ENCODE peak calls at places on chromosomes 2 and 18, in ten cellular contexts. V, N, O, W, X, C, H, U, A and S are unnamed samples.
A peak's percentile ranks its signal among the peaks of the same experiment; 100 is the strongest.

GRCh38 chr18:45682181-45682580 is 41.8 kb upstream of the SLC14A1 start:
- DNase-seq in V (no peak), N (no peak), O (no peak), W (no peak), X (no peak), C (no peak), H (no peak), U (no peak), A (no peak), S (no peak)

GRCh38 chr2:42562474-42563144 is 5.8 kb upstream of the MTA3 start:
- DNase-seq in V (peak; percentile 72), N (no peak), O (no peak), W (no peak), X (peak; percentile 89), C (no peak), H (no peak), U (no peak), A (no peak), S (no peak)

GRCh38 chr2:132542953-132543569 is 126.5 kb downstream of the GPR39 start:
- DNase-seq in V (no peak), N (peak; percentile 23), O (no peak), W (no peak), X (no peak), C (no peak), H (no peak), U (peak; percentile 16), A (no peak), S (peak; percentile 55)

GRCh38 chr2:102010767-102011351 is 19.1 kb downstream of the IL1R2 start:
- DNase-seq in V (no peak), N (no peak), O (no peak), W (no peak), X (no peak), C (no peak), H (no peak), U (no peak), A (no peak), S (no peak)

GRCh38 chr2:72803626-72804320 is 22.1 kb downstream of the EXOC6B start:
- DNase-seq in V (no peak), N (no peak), O (no peak), W (no peak), X (no peak), C (no peak), H (no peak), U (no peak), A (no peak), S (no peak)

GRCh38 chr2:135843671-135844070 is 6.7 kb upstream of the LCT start:
- DNase-seq in V (no peak), N (no peak), O (no peak), W (no peak), X (no peak), C (no peak), H (no peak), U (no peak), A (no peak), S (no peak)

GRCh38 chr2:171855401-171855800 is 38.6 kb downstream of the SLC25A12 start:
- DNase-seq in V (no peak), N (no peak), O (no peak), W (no peak), X (peak; percentile 36), C (no peak), H (no peak), U (peak; percentile 20), A (no peak), S (no peak)

GRCh38 chr2:74741651-74742050 is 87.6 kb downstream of the SEMA4F start:
- DNase-seq in V (no peak), N (no peak), O (no peak), W (no peak), X (no peak), C (no peak), H (no peak), U (no peak), A (no peak), S (no peak)

GRCh38 chr2:32559136-32559535 is 68.7 kb upstream of the TTC27 start:
- DNase-seq in V (peak; percentile 32), N (no peak), O (no peak), W (no peak), X (peak; percentile 11), C (no peak), H (no peak), U (peak; percentile 33), A (no peak), S (no peak)

GRCh38 chr2:135055182-135055786 is 3.2 kb downstream of the RAB3GAP1 start:
- DNase-seq in V (peak; percentile 55), N (peak; percentile 9), O (no peak), W (no peak), X (peak; percentile 61), C (no peak), H (no peak), U (peak; percentile 81), A (peak; percentile 71), S (no peak)

GRCh38 chr2:231037202-231037730 is at the start of gene C2orf72:
- DNase-seq in V (no peak), N (no peak), O (peak; percentile 94), W (no peak), X (no peak), C (no peak), H (no peak), U (no peak), A (no peak), S (peak; percentile 70)
- H3K4me3 ChIP-seq in V (peak within 1 kb of the TSS; percentile 37), N (peak within 1 kb of the TSS; percentile 57), O (peak within 1 kb of the TSS; percentile 43), W (peak within 1 kb of the TSS; percentile 83), X (peak within 1 kb of the TSS; percentile 72), C (no peak within 1 kb of the TSS), H (peak within 1 kb of the TSS; percentile 47), U (peak within 1 kb of the TSS; percentile 38), A (peak within 1 kb of the TSS; percentile 16), S (peak within 1 kb of the TSS; percentile 69)

GRCh38 chr2:37689751-37690150 is 18.3 kb upstream of the CDC42EP3 start:
- DNase-seq in V (no peak), N (no peak), O (no peak), W (no peak), X (no peak), C (no peak), H (no peak), U (peak; percentile 54), A (no peak), S (no peak)

GRCh38 chr2:37686792-37687595 is 15.6 kb upstream of the CDC42EP3 start:
- DNase-seq in V (no peak), N (no peak), O (no peak), W (no peak), X (no peak), C (no peak), H (no peak), U (no peak), A (no peak), S (no peak)

GRCh38 chr2:37684809-37685208 is 13.4 kb upstream of the CDC42EP3 start:
- DNase-seq in V (no peak), N (no peak), O (no peak), W (no peak), X (no peak), C (no peak), H (no peak), U (no peak), A (no peak), S (no peak)

GRCh38 chr2:37692731-37693130 is 21.3 kb upstream of the CDC42EP3 start:
- DNase-seq in V (no peak), N (no peak), O (no peak), W (no peak), X (no peak), C (no peak), H (no peak), U (peak; percentile 55), A (no peak), S (no peak)

GRCh38 chr2:37688771-37689468 is 17.5 kb upstream of the CDC42EP3 start:
- DNase-seq in V (no peak), N (peak; percentile 66), O (no peak), W (no peak), X (peak; percentile 91), C (no peak), H (no peak), U (peak; percentile 91), A (no peak), S (peak; percentile 80)
- H3K27ac ChIP-seq in V (no peak overlapping the region), N (peak overlapping the region; percentile 60), O (peak overlapping the region; percentile 87), W (no peak overlapping the region), X (peak overlapping the region; percentile 95), C (peak overlapping the region; percentile 64), H (no peak overlapping the region), U (peak overlapping the region; percentile 77), A (peak overlapping the region; percentile 55), S (no peak overlapping the region)

GRCh38 chr2:85695121-85695520 is 963 bp downstream of the GNLY start:
- DNase-seq in V (no peak), N (no peak), O (no peak), W (no peak), X (no peak), C (no peak), H (no peak), U (no peak), A (no peak), S (no peak)
- H3K4me1 ChIP-seq in V (no peaks in the 10 kb centered on the region), N (peaks cover 7% of the 10 kb centered on the region), O (peaks cover 4% of the 10 kb centered on the region), W (no peaks in the 10 kb centered on the region), X (peaks cover 20% of the 10 kb centered on the region), C (no peaks in the 10 kb centered on the region), H (peaks cover 2% of the 10 kb centered on the region), U (peaks cover 3% of the 10 kb centered on the region), A (no peaks in the 10 kb centered on the region), S (no peaks in the 10 kb centered on the region)

GRCh38 chr18:80168982-80169381 is 59.9 kb downstream of the ADNP2 start:
- DNase-seq in V (no peak), N (no peak), O (no peak), W (no peak), X (no peak), C (no peak), H (no peak), U (no peak), A (no peak), S (no peak)
- H3K4me3 ChIP-seq in V (no peak overlapping the region), N (no peak overlapping the region), O (no peak overlapping the region), W (no peak overlapping the region), X (no peak overlapping the region), C (no peak overlapping the region), H (no peak overlapping the region), U (no peak overlapping the region), A (no peak overlapping the region), S (no peak overlapping the region)

GRCh38 chr2:234917245-234917975 is 34.4 kb upstream of the SH3BP4 start:
- DNase-seq in V (no peak), N (no peak), O (no peak), W (no peak), X (no peak), C (no peak), H (no peak), U (no peak), A (no peak), S (no peak)
- H3K27ac ChIP-seq in V (no peak overlapping the region), N (no peak overlapping the region), O (no peak overlapping the region), W (no peak overlapping the region), X (no peak overlapping the region), C (no peak overlapping the region), H (no peak overlapping the region), U (no peak overlapping the region), A (no peak overlapping the region), S (peak overlapping the region; percentile 21)

DNA sequence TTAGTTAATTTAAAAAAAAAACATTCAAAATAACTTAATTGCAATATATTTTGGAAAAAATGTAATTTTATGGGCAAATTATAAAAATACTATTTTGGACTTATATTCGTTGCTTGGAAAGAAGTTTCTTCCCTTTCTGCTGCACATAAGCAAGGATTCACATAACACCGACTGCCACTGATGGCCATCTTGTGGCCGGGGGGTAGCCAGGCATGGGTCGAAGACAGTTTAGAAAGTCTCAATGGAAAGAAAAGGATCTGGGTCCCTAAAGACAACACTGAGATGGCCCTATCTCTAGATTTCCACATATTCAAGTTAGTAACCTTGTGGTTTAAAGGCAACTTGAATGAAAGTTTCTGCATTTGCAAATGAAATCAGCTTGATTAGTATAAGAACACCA is 318.6 kb downstream of the AKAIN1 start:
- DNase-seq in V (no peak), N (no peak), O (peak; percentile 0), W (no peak), X (no peak), C (no peak), H (no peak), U (no peak), A (no peak), S (peak; percentile 38)
- H3K4me1 ChIP-seq in V (no peaks in the 10 kb centered on the region), N (no peaks in the 10 kb centered on the region), O (no peaks in the 10 kb centered on the region), W (no peaks in the 10 kb centered on the region), X (no peaks in the 10 kb centered on the region), C (no peaks in the 10 kb centered on the region), H (no peaks in the 10 kb centered on the region), U (no peaks in the 10 kb centered on the region), A (no peaks in the 10 kb centered on the region), S (no peaks in the 10 kb centered on the region)